ENCODE peak calls at places on chromosome 10, in six cellular contexts. H, M, I, E, T and C are unnamed samples.

GRCh38 chr10:24556746-24557742 is 166.6 kb downstream of the ARHGAP21 start:
- DNase-seq in H (peak; percentile 80), E (no peak), I (no peak), T (peak; percentile 47), M (peak; percentile 73), C (no peak)

GRCh38 chr10:117370205-117370604 is 5.0 kb downstream of the PDZD8 start:
- DNase-seq in I (no peak), E (no peak), M (peak; percentile 84), H (peak; percentile 36), T (no peak), C (no peak)

GRCh38 chr10:73182568-73182967 is 14.6 kb downstream of the FAM149B1 start:
- DNase-seq in H (no peak), I (no peak), T (no peak), E (no peak), M (peak; percentile 84), C (no peak)

GRCh38 chr10:113153493-113154127 is 203.6 kb downstream of the TCF7L2 start:
- DNase-seq in I (no peak), M (no peak), E (no peak), T (no peak), H (no peak), C (no peak)

GRCh38 chr10:77698267-77698932 is 60.8 kb upstream of the KCNMA1 start:
- DNase-seq in E (no peak), M (no peak), T (no peak), I (no peak), H (no peak), C (no peak)

GRCh38 chr10:36441557-36441956 is 683.8 kb upstream of the ANKRD30A start:
- DNase-seq in I (no peak), M (peak; percentile 50), H (no peak), E (no peak), T (no peak), C (no peak)

GRCh38 chr10:70433581-70434280 is 7.8 kb downstream of the NODAL start:
- DNase-seq in M (peak; percentile 24), I (no peak), H (no peak), E (peak; percentile 53), T (no peak), C (no peak)

GRCh38 chr10:109931153-109931552 is 7.8 kb upstream of the XPNPEP1 start:
- DNase-seq in T (peak; percentile 42), E (no peak), H (no peak), I (no peak), M (no peak), C (no peak)

GRCh38 chr10:49001402-49001801 is 61.8 kb upstream of the LRRC18 start:
- DNase-seq in H (peak; percentile 13), T (no peak), M (no peak), I (no peak), E (no peak), C (no peak)

GRCh38 chr10:30820282-30820991 is 190.9 kb upstream of the LYZL2 start:
- DNase-seq in I (no peak), T (no peak), E (peak; percentile 41), H (no peak), M (peak; percentile 96), C (no peak)

GRCh38 chr10:50740351-50740688 is 584 bp downstream of the ASAH2B start:
- DNase-seq in M (peak; percentile 80), T (peak; percentile 36), I (no peak), E (no peak), H (no peak), C (peak; percentile 58)

GRCh38 chr10:124646483-124647352 is 97.5 kb downstream of the FAM53B start:
- DNase-seq in M (peak; percentile 88), E (peak; percentile 89), T (peak; percentile 54), H (peak; percentile 38), I (peak; percentile 75), C (no peak)

GRCh38 chr10:73916761-73917470 is 6.0 kb downstream of the PLAU start:
- DNase-seq in T (no peak), E (no peak), H (no peak), M (no peak), I (no peak), C (peak; percentile 79)

GRCh38 chr10:30784521-30784895 is 155.0 kb upstream of the LYZL2 start:
- DNase-seq in H (no peak), M (peak; percentile 63), T (peak; percentile 80), E (peak; percentile 44), I (no peak), C (peak; percentile 15)

GRCh38 chr10:19891429-19891828 is 75.2 kb downstream of the PLXDC2 start:
- DNase-seq in M (no peak), T (no peak), H (no peak), I (no peak), E (no peak), C (no peak)

GRCh38 chr10:132652936-132653590 is 115.5 kb downstream of the INPP5A start:
- DNase-seq in M (no peak), T (no peak), H (no peak), E (peak; percentile 50), I (no peak), C (no peak)

GRCh38 chr10:78913219-78914059 is 155.3 kb upstream of the ZMIZ1 start:
- DNase-seq in M (no peak), T (no peak), I (peak; percentile 87), E (no peak), H (no peak), C (no peak)

GRCh38 chr10:83372646-83373045 is 766.7 kb upstream of the GHITM start:
- DNase-seq in T (no peak), H (no peak), E (no peak), I (no peak), M (peak; percentile 82), C (no peak)

GRCh38 chr10:110859206-110859946 is 12.4 kb upstream of the PDCD4 start:
- DNase-seq in E (peak; percentile 54), T (no peak), M (no peak), I (no peak), H (no peak), C (no peak)

GRCh38 chr10:3791974-3792633 is 7.1 kb upstream of the KLF6 start:
- DNase-seq in T (no peak), M (peak; percentile 94), I (no peak), E (no peak), H (no peak), C (peak; percentile 19)

GRCh38 chr10:35391153-35391953 is 55.0 kb downstream of the CCNY start:
- DNase-seq in I (no peak), H (no peak), T (no peak), E (no peak), M (no peak), C (no peak)

GRCh38 chr10:57754803-57755202 is 512.9 kb downstream of the IPMK start:
- DNase-seq in H (no peak), E (no peak), I (no peak), M (no peak), T (no peak), C (no peak)

GRCh38 chr10:113648478-113648877 is 15.4 kb downstream of the NRAP start:
- DNase-seq in H (no peak), M (peak; percentile 14), T (no peak), I (no peak), E (no peak), C (peak; percentile 11)

GRCh38 chr10:61815505-61815904 is 86.0 kb upstream of the ARID5B start:
- DNase-seq in M (no peak), I (no peak), E (no peak), H (no peak), T (no peak), C (no peak)

GRCh38 chr10:93916257-93917063 is 22.7 kb downstream of the SLC35G1 start:
- DNase-seq in H (peak; percentile 58), M (peak; percentile 43), E (no peak), I (no peak), T (no peak), C (no peak)

GRCh38 chr10:49135575-49136313 is 1.9 kb upstream of the FAM170B start:
- DNase-seq in T (no peak), H (no peak), E (no peak), I (no peak), M (peak; percentile 18), C (no peak)

GRCh38 chr10:19788075-19788686 is 28.1 kb upstream of the PLXDC2 start:
- DNase-seq in M (peak; percentile 44), H (peak; percentile 57), I (no peak), T (peak; percentile 23), E (no peak), C (peak; percentile 44)

GRCh38 chr10:19811517-19811916 is 4.7 kb upstream of the PLXDC2 start:
- DNase-seq in E (peak; percentile 69), H (no peak), I (no peak), M (peak; percentile 50), T (no peak), C (no peak)

GRCh38 chr10:59362991-59363390 is 642 bp upstream of the FAM13C start:
- DNase-seq in H (peak; percentile 4), I (peak; percentile 58), M (peak; percentile 63), E (peak; percentile 90), T (no peak), C (peak; percentile 48)

GRCh38 chr10:30587522-30588031 is 42.0 kb downstream of the LYZL2 start:
- DNase-seq in E (peak; percentile 69), I (peak; percentile 77), M (no peak), H (no peak), T (no peak), C (no peak)

GRCh38 chr10:68502846-68503245 is 24.5 kb downstream of the SLC25A16 start:
- DNase-seq in M (no peak), H (no peak), E (no peak), I (no peak), T (no peak), C (no peak)
- TF ChIP-seq CTCF in M (no peak), H (no peak), E (no peak), I (no peak), T (no peak), C (no peak)

GRCh38 chr10:44465430-44466115 is 80.7 kb upstream of the CXCL12 start:
- DNase-seq in T (no peak), E (no peak), H (no peak), I (no peak), M (peak; percentile 38), C (no peak)
- TF ChIP-seq CTCF in T (no peak), E (no peak), H (no peak), I (no peak), M (no peak), C (no peak)

GRCh38 chr10:89829887-89830269 is 128.5 kb downstream of the KIF20B start:
- DNase-seq in T (no peak), M (no peak), E (no peak), H (no peak), I (no peak), C (no peak)

GRCh38 chr10:89829262-89829886 is 128.0 kb downstream of the KIF20B start:
- DNase-seq in M (no peak), E (no peak), I (no peak), H (no peak), T (no peak), C (no peak)

GRCh38 chr10:89830623-89831022 is 129.2 kb downstream of the KIF20B start:
- DNase-seq in E (no peak), M (no peak), T (no peak), H (no peak), I (no peak), C (no peak)
- TF ChIP-seq CTCF in E (no peak), M (no peak), T (no peak), H (no peak), I (no peak), C (no peak)

DNA sequence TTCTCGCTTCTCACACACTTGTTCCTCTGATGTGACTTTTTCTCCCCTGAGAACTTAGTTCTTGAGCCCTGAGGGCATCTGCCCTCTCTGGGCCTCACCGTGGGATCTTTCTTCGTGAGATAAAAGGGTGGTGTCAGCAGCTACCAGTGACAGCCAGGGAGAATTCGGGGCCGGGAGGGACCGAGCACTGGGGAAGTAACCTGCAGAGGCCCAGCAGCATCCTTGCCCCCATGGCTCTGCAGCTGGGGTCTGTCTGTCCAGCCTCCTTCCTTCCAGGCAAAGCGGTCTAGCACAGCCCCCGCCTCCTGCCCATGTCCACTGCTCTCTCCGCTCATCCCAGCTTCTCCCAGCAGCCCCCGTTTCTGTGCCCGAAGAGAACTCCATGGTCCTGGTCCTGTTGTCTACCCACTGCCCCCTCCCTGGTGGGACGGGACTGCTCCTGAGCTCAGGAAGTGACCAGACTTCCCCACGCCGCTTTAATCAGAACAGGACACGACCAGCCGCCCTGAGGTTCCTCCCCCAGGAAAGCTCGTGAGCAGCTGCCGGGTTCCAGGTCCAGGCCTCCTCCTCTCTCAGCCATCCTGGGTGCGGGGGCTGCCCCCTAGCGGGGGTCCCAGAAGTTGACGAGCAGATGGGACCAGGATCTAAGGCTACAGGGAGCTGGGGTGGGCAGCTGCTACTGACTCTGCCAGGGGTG is 187.4 kb downstream of the WDR37 start:
- DNase-seq in E (no peak), H (no peak), M (no peak), T (no peak), I (no peak), C (no peak)
- TF ChIP-seq CTCF in E (no peak), H (no peak), M (no peak), T (no peak), I (no peak), C (no peak)